ENCODE peak calls at places on chromosomes 5 and 9, in five cellular contexts. R is sigmoid colon; N is left lung; O is CD4-positive, alpha-beta T cell; C is heart left ventricle. F is an unnamed sample.

GRCh38 chr9:14704281-14704680 is 11.0 kb upstream of the ZDHHC21 start:
- DNase-seq in R (no peak), N (no peak), O (no peak), C (no peak), F (no peak)

GRCh38 chr5:96743065-96743768 is 64.5 kb downstream of the ERAP1 start:
- DNase-seq in R (peak; percentile 58), N (no peak), O (no peak), C (peak; percentile 50), F (no peak)

GRCh38 chr9:137459147-137459600 is at the start of gene NSMF:
- DNase-seq in R (peak; percentile 98), N (peak; percentile 98), O (peak; percentile 93), C (peak; percentile 96), F (peak; percentile 98)

GRCh38 chr9:31415184-31415583 is 969.3 kb upstream of the ACO1 start:
- DNase-seq in R (no peak), N (no peak), O (no peak), C (no peak), F (no peak)

GRCh38 chr9:91898451-91899433 is 51.3 kb downstream of the ROR2 start:
- DNase-seq in R (peak; percentile 92), N (no peak), O (no peak), C (no peak), F (no peak)

GRCh38 chr5:123844873-123845272 is 332.9 kb downstream of the CSNK1G3 start:
- DNase-seq in R (no peak), N (no peak), O (no peak), C (no peak), F (no peak)

GRCh38 chr9:129150672-129151211 is 27.3 kb downstream of the IER5L start:
- DNase-seq in R (no peak), N (no peak), O (no peak), C (no peak), F (no peak)

GRCh38 chr5:77637170-77638074 is 1.1 kb downstream of the OTP start:
- DNase-seq in R (no peak), N (peak; percentile 54), O (no peak), C (no peak), F (no peak)

GRCh38 chr5:176535101-176535654 is 2.0 kb downstream of the RNF44 start:
- DNase-seq in R (no peak), N (no peak), O (no peak), C (peak; percentile 43), F (no peak)

GRCh38 chr5:150394103-150394502 is 18.6 kb downstream of the CD74 start:
- DNase-seq in R (no peak), N (no peak), O (no peak), C (no peak), F (no peak)

GRCh38 chr9:88530051-88530450 is 4.9 kb upstream of the NXNL2 start:
- DNase-seq in R (no peak), N (no peak), O (no peak), C (no peak), F (no peak)

GRCh38 chr9:97923529-97924108 is 1.3 kb upstream of the TRMO start:
- DNase-seq in R (peak; percentile 86), N (no peak), O (peak; percentile 60), C (peak; percentile 65), F (peak; percentile 31)
- TF ChIP-seq CTCF in R (peak; percentile 86), N (peak; percentile 72), O (peak; percentile 100), C (peak; percentile 83), F (peak; percentile 69)

DNA sequence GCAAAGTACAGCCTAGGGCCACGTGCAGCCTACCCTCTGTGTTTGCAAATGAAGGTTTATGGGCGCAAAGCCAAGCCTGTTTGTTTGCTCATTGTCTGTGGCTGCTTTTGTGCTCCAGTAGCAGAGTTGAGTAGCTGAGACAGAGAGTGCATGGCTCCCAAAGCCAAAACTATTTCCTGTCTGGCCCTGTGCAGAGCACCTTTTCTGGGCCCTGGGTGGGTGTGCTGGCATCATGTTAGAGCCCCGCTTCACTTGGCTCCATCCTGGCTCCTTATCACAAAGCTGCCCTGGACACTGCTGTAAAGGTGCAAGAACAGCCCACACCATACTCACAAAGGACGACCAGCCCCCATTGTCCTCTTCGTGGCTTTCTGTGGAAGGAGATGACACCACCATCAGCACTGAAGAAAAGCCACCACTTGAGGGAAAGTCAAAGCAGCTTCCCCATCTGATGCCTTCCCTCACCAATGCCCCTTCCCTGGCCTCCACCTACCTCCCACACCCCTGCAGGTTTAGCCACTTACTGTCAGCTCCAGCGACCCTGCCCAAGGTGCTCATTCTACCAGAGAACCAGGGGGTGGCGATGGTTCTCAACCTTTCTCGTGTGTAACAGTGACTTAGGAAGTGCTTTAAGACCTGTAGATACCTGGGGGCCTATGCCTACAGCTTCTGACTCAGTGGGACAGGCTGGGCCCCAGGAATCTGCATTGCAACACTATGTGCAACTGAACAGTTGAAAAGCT is 23.4 kb downstream of the LCP2 start:
- DNase-seq in R (peak; percentile 61), N (no peak), O (peak; percentile 53), C (no peak), F (no peak)
- TF ChIP-seq CTCF in R (no peak), N (no peak), O (peak; percentile 55), C (peak; percentile 58), F (no peak)

GRCh38 chr9:134413890-134414731 is 87.9 kb downstream of the RXRA start:
- DNase-seq in R (peak; percentile 96), N (peak; percentile 92), O (no peak), C (peak; percentile 72), F (peak; percentile 74)

GRCh38 chr9:134411451-134412297 is 85.4 kb downstream of the RXRA start:
- DNase-seq in R (no peak), N (no peak), O (no peak), C (peak; percentile 76), F (no peak)

GRCh38 chr9:134413112-134413715 is 87.0 kb downstream of the RXRA start:
- DNase-seq in R (no peak), N (no peak), O (no peak), C (no peak), F (no peak)

GRCh38 chr9:134410835-134411217 is 84.6 kb downstream of the RXRA start:
- DNase-seq in R (no peak), N (no peak), O (no peak), C (no peak), F (no peak)

GRCh38 chr9:134412298-134412711 is 86.0 kb downstream of the RXRA start:
- DNase-seq in R (no peak), N (no peak), O (no peak), C (no peak), F (peak; percentile 69)
- TF ChIP-seq CTCF in R (no peak), N (no peak), O (no peak), C (no peak), F (no peak)

DNA sequence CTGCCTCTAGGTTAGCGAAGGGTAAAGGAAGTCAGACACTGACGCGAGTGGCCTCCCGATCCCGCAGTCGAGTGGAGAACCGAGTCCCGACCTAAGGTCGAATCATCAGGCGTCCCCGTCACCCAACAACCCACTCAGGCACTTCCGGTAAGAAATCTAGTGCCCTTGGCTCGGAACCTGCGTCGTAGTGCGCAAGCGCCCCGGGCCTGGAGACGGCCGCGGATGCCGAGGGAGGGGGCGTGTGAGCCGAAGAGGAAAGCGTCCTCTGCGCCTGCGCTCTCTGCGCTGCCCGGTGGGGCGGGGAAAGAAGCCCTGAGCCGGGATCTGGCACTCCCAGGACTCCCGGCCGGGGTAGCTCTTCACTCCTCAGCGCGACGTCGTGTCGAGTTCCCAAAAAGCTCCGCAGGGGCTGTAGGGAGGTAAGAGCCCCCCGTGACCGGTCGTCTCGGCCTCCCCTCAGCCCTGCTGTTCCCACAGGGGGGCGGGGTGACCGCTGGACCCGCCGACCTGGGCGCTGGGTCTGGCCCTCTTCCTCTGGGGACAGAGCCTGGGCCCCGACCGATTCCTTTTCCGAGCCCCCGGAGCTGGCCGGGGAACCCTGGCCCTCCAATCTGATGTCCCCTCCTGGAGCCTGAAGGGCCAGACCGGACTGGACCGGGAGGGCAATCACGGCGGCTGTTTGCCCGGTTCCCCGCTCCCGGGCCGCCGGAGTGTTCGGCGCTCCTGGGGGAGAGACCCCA is at the start of gene ZFYVE16:
- DNase-seq in R (peak; percentile 99), N (peak; percentile 100), O (peak; percentile 91), C (peak; percentile 98), F (peak; percentile 97)
- TF ChIP-seq CTCF in R (peak; percentile 58), N (peak; percentile 37), O (no peak), C (peak; percentile 19), F (no peak)

DNA sequence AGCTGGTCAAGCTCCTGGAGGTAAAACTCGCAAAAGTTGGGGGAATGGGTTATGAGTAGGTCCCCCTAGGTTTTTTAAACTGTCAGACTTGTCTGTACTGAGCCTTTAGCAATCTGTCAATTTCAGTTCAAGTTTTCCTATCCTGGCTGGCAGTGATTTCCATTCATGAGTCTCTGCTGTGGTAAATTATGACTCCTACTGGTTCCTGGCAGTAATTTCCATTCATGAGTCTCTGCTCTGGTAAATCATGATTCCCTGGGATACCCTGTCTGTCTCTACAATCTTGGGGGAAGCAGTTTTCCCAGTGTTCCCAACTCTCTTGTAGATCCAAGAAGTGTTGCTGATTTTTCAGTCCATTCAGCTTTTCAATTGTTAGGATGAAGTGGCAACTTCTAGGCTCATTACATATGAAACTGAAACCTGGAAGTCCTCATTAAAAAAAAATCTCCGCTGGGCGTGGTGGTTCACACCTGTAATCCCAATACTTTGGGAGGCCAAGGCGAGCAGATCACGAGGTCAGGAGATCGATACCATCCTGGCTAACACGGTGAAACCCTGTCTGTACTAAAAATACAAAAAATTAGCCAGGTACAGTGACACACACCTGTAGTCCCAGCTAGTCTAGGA is 91.3 kb upstream of the GPBP1 start:
- DNase-seq in R (no peak), N (no peak), O (no peak), C (no peak), F (no peak)
- TF ChIP-seq CTCF in R (peak; percentile 14), N (no peak), O (no peak), C (peak; percentile 13), F (no peak)

DNA sequence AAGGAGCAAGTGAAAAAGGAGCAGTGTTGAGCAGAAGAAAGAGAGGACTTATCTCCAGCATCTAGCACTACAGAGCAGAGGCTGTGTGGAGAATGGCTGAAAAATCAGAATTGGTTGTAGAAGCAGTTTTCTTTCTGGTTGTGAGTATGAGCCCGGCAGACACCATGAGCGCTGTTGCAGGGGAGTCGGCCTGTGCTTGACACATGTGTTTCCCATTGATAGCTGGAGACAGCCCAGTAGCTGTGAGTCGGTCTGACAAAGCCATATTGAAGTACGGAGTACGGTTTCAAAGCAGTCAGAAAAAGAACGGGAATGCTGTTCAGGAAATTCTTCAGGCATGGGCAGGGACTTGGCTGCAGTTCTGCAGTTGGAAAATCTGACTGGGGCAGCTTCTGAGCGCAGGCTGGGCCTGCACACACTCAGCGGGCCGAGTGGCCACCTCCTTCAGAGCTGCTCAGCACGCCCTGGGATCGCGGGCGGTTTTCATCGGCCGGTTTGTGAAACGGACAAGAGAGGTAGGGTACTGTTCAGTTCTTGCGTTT is at the start of gene SGCD:
- DNase-seq in R (peak; percentile 86), N (peak; percentile 73), O (no peak), C (peak; percentile 70), F (no peak)
- TF ChIP-seq CTCF in R (no peak), N (no peak), O (no peak), C (no peak), F (no peak)

F was measured in mesothelial cell of epicardium.